ENCODE peak calls at places on chromosomes 11 and 22, in nine cellular contexts. G, V, P, A, X, M, J, F and Q are unnamed samples. For H3K4me1, the result is how much of the 10 kb centered on the place peaks cover.

GRCh38 chr22:40329021-40329456 is 17.3 kb upstream of the ADSL start:
- DNase-seq in A (no peak), M (no peak), J (no peak), V (no peak), X (no peak), P (no peak), F (no peak), G (no peak), Q (no peak)

GRCh38 chr22:45911601-45912271 is 65.2 kb downstream of the WNT7B start:
- DNase-seq in F (no peak), A (peak), M (peak), V (no peak), G (no peak), J (no peak), X (no peak), P (peak), Q (peak)

GRCh38 chr11:76524919-76525318 is 80.1 kb downstream of the EMSY start:
- DNase-seq in J (no peak), V (no peak), A (peak), X (no peak), F (no peak), G (no peak), P (peak), M (peak), Q (peak)

GRCh38 chr11:120212259-120212888 is 1.5 kb downstream of the OAF start:
- DNase-seq in P (no peak), F (no peak), M (no peak), J (no peak), G (no peak), V (no peak), X (peak), A (peak), Q (no peak)

GRCh38 chr11:65791719-65792213 is 4.9 kb downstream of the OVOL1 start:
- DNase-seq in X (no peak), A (peak), M (peak), V (no peak), P (no peak), J (no peak), F (no peak), G (no peak), Q (no peak)

GRCh38 chr11:64207247-64208085 is 945 bp downstream of the FERMT3 start:
- DNase-seq in P (peak), G (no peak), V (peak), X (peak), J (no peak), M (no peak), A (peak), F (peak), Q (peak)

GRCh38 chr11:104564921-104565580 is 333.2 kb downstream of the CASP12 start:
- DNase-seq in V (no peak), M (no peak), X (no peak), A (no peak), F (no peak), J (no peak), G (no peak), P (no peak), Q (peak)

GRCh38 chr11:82718307-82718706 is 15.4 kb downstream of the FAM181B start:
- DNase-seq in F (peak), G (peak), V (peak), A (peak), M (peak), J (no peak), P (peak), X (peak), Q (no peak)

GRCh38 chr11:36478700-36479329 is 31.3 kb downstream of the TRAF6 start:
- DNase-seq in M (peak), G (peak), P (peak), V (peak), A (peak), F (peak), X (peak), J (no peak), Q (no peak)

GRCh38 chr11:48170176-48170839 is 46.3 kb upstream of the OR4B1 start:
- DNase-seq in F (no peak), P (no peak), A (peak), V (peak), J (no peak), G (no peak), X (peak), M (no peak), Q (peak)

GRCh38 chr11:29119691-29120328 is 897.0 kb downstream of the KCNA4 start:
- DNase-seq in P (no peak), J (no peak), G (peak), X (peak), A (peak), M (peak), F (no peak), V (no peak), Q (no peak)

GRCh38 chr11:8809185-8809584 is 101.8 kb upstream of the AKIP1 start:
- DNase-seq in X (no peak), P (no peak), M (peak), J (no peak), G (no peak), A (peak), F (no peak), V (no peak), Q (no peak)

DNA sequence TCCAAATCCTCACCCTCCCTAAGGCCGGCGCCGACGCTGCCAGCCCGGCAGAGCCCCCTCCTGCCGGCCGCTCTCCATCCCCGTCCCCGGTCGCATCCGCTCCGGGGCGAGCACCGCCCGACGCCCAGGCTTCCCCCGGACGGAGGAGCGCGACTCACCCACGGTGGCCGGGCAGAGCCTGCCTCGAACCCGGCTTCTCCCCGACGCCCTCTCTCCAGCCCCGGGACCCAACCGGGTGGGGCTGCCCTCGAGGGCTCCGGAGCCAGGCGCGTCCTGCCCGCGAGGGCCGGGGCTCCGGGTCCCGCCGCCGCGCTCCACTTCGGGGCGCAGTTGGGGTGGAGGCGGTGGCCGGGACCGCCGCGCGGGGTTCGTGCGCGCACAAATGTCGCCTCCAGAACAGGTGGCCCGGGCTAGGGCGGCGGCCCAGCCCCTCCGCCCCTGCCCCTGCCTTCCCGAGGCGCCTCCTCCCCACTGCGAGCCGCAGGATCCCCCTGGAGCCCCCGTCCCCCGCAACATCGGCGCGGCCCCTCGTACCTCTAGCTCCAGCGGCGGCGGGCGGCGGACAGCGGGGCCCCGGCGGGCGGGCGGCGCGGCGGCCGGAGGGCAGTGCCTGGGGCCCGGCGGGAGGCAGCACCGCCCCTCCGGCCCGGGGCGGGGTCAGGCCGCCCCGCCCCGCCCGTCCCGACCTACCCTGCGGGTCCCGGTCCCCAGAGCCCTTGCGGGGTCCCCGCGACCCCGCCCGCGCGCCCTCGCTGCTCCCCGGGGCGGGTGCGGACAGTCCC is at the start of gene A4GALT:
- DNase-seq in V (peak), A (peak), M (no peak), F (no peak), G (no peak), J (no peak), P (no peak), X (no peak), Q (peak)
- H3K4me1 ChIP-seq in V (under half), A (under half), M (under half), F (under half), G (under half), J (under half), P (under half), X (under half), Q (under half)

GRCh38 chr22:36781656-36782627 is 6.0 kb upstream of the IFT27 start:
- DNase-seq in M (peak), V (peak), A (peak), F (peak), P (peak), J (peak), X (peak), G (no peak), Q (peak)
- H3K4me3 ChIP-seq in M (no peak), V (no peak), A (no peak), F (no peak), P (no peak), J (no peak), X (peak), G (no peak), Q (no peak)

GRCh38 chr11:12118940-12119339 is 8.6 kb downstream of the MICAL2 start:
- DNase-seq in X (peak), M (no peak), G (no peak), J (no peak), F (no peak), P (no peak), V (no peak), A (no peak), Q (no peak)

GRCh38 chr11:12119502-12119901 is 9.1 kb downstream of the MICAL2 start:
- DNase-seq in V (no peak), A (no peak), G (no peak), J (peak), X (peak), M (no peak), P (no peak), F (no peak), Q (no peak)

GRCh38 chr11:12117200-12117995 is 7.0 kb downstream of the MICAL2 start:
- DNase-seq in J (no peak), P (no peak), M (peak), F (no peak), G (no peak), V (no peak), X (peak), A (no peak), Q (peak)

GRCh38 chr11:12114487-12115033 is 4.2 kb downstream of the MICAL2 start:
- DNase-seq in G (no peak), J (no peak), F (no peak), X (peak), P (no peak), M (no peak), V (no peak), A (no peak), Q (no peak)

GRCh38 chr11:12116425-12117032 is 6.1 kb downstream of the MICAL2 start:
- DNase-seq in P (no peak), V (no peak), J (no peak), X (no peak), M (no peak), A (no peak), F (no peak), G (no peak), Q (no peak)
- H3K4me1 ChIP-seq in P (under half), V (under half), J (half or more), X (under half), M (half or more), A (under half), F (under half), G (under half), Q (under half)

GRCh38 chr11:129969973-129970372 is 32.7 kb downstream of the PRDM10 start:
- DNase-seq in G (no peak), P (no peak), X (no peak), F (no peak), V (no peak), M (no peak), A (no peak), J (no peak), Q (no peak)
- H3K4me3 ChIP-seq in G (no peak), P (no peak), X (no peak), F (no peak), V (no peak), M (no peak), A (no peak), J (no peak), Q (no peak)